ENCODE peak calls at places on chromosomes 2 and 18, in four cellular contexts. X is esophagus squamous epithelium, W is adrenal gland, C is aorta. S is an unnamed sample.

GRCh38 chr2:18149660-18150246 is 271.3 kb downstream of the KCNS3 start:
- DNase-seq in X (no peak), W (no peak), C (no peak), S (no peak)

GRCh38 chr2:103823847-103824246 is 1030.1 kb upstream of the POU3F3 start:
- DNase-seq in X (no peak), C (no peak), W (no peak), S (no peak)

GRCh38 chr2:75224636-75225094 is 25.3 kb upstream of the TACR1 start:
- DNase-seq in X (no peak), C (no peak), W (no peak), S (no peak)

GRCh38 chr18:25329783-25330182 is 22.2 kb downstream of the ZNF521 start:
- DNase-seq in X (no peak), W (no peak), C (no peak), S (no peak)

GRCh38 chr2:3594493-3595281 is at the start of gene COLEC11:
- DNase-seq in W (peak; percentile 68), X (no peak), C (no peak), S (no peak)

GRCh38 chr2:232238108-232238507 is 140.4 kb upstream of the ALPP start:
- DNase-seq in C (no peak), W (no peak), X (no peak), S (no peak)

GRCh38 chr18:12776821-12777471 is 74.1 kb downstream of the PSMG2 start:
- DNase-seq in C (no peak), W (no peak), X (no peak), S (peak; percentile 69)

GRCh38 chr2:231002641-231003040 is 6.7 kb downstream of the SPATA3 start:
- DNase-seq in C (no peak), W (no peak), X (no peak), S (no peak)

GRCh38 chr18:4511166-4511565 is 56.1 kb upstream of the DLGAP1 start:
- DNase-seq in C (no peak), W (no peak), X (no peak), S (no peak)

GRCh38 chr18:44036500-44036899 is 644.2 kb upstream of the SETBP1 start:
- DNase-seq in W (peak; percentile 7), C (no peak), X (no peak), S (no peak)

GRCh38 chr2:106095478-106096392 is 98.4 kb downstream of the UXS1 start:
- DNase-seq in X (no peak), W (peak; percentile 16), C (peak; percentile 62), S (no peak)

GRCh38 chr2:5409925-5410360 is 282.2 kb upstream of the SOX11 start:
- DNase-seq in W (no peak), X (no peak), C (no peak), S (no peak)

GRCh38 chr2:190420822-190421221 is 12.7 kb downstream of the MFSD6 start:
- DNase-seq in W (no peak), X (no peak), C (no peak), S (no peak)

GRCh38 chr2:232291343-232291742 is 87.2 kb upstream of the ALPP start:
- DNase-seq in W (no peak), C (no peak), X (no peak), S (no peak)

GRCh38 chr2:120886967-120887672 is 151.5 kb downstream of the GLI2 start:
- DNase-seq in C (peak; percentile 42), W (no peak), X (no peak), S (no peak)

GRCh38 chr2:49044265-49044664 is 110.0 kb downstream of the FSHR start:
- DNase-seq in C (no peak), W (no peak), X (no peak), S (no peak)

GRCh38 chr2:138521821-138522220 is 20.3 kb downstream of the SPOPL start:
- DNase-seq in C (no peak), W (no peak), X (no peak), S (no peak)

GRCh38 chr2:206392118-206392517 is 51.2 kb upstream of the ADAM23 start:
- DNase-seq in W (peak; percentile 64), C (no peak), X (no peak), S (no peak)

GRCh38 chr2:201135396-201135795 is 19.4 kb downstream of the CFLAR start:
- DNase-seq in C (no peak), X (no peak), W (no peak), S (no peak)

GRCh38 chr2:201139836-201140599 is 24.1 kb downstream of the CFLAR start:
- DNase-seq in W (no peak), X (no peak), C (no peak), S (no peak)

GRCh38 chr2:201137505-201138400 is 21.8 kb downstream of the CFLAR start:
- DNase-seq in X (no peak), C (no peak), W (no peak), S (no peak)

GRCh38 chr2:201136889-201137321 is 20.9 kb downstream of the CFLAR start:
- DNase-seq in C (no peak), W (peak; percentile 55), X (no peak), S (no peak)

DNA sequence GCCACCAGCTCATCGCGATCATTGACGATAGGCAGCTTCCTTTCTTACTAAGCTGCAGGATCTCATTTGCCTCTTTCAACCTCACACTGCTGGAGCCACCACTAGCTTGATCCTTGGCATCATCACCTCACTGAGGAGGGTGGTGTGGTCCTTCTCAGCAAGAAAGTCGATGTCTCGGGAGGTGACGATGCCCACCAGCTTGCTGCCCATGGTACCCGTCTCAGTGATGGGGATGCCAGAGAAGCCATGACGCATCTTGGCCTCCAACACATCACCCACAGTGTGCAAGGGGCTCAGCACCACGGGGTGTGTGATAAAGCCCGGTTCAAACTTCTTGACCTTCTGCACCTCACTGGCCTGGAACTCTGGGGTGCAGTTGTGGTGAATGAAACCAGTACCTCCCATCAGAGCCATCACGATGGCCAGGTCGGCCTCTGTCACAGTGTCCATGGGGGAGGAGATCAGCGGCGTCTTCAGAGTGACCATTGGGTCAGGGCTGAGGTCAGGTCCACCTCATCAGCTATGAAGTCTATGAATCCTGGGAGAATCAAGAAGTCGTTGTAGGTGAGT is 22.5 kb downstream of the CFLAR start:
- DNase-seq in X (no peak), W (no peak), C (no peak), S (no peak)
- H3K4me1 ChIP-seq in X (peaks cover 27% of the 10 kb centered on the region), W (peaks cover 28% of the 10 kb centered on the region), C (no peaks in the 10 kb centered on the region), S (peaks cover 41% of the 10 kb centered on the region)

DNA sequence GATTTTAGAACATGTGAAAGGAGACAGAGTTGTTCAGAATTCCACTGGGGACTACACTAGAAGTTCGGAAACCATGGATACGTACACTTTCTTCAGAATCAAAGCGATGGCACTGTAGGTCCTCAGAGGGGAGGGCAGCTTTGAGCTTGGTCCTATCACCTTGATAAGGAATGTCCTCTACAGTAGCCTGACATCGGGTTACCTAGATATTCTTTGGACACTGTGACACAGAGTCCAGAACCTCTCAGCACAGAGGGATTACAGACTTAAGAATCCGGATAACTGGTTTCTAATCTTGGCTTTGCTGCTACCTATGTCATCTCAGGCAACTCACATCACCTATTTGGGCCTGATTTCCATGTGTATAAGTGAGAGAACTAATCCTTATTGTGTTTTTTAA is 14.0 kb downstream of the LBH start:
- DNase-seq in W (no peak), C (no peak), X (no peak), S (no peak)
- H3K36me3 ChIP-seq in W (no peaks in the 10 kb centered on the region), C (no peaks in the 10 kb centered on the region), X (no peaks in the 10 kb centered on the region), S (peaks cover 9% of the 10 kb centered on the region)

GRCh38 chr18:77055429-77056310 is 76.9 kb downstream of the MBP start:
- DNase-seq in W (peak; percentile 21), X (no peak), C (peak; percentile 68), S (peak; percentile 73)
- H3K4me1 ChIP-seq in W (peaks cover 39% of the 10 kb centered on the region), X (peaks cover 24% of the 10 kb centered on the region), C (no peaks in the 10 kb centered on the region), S (peaks cover 65% of the 10 kb centered on the region)

GRCh38 chr18:76914314-76914713 is 92.0 kb downstream of the ZNF236 start:
- DNase-seq in X (no peak), W (no peak), C (no peak), S (no peak)

GRCh38 chr18:76913583-76913982 is 91.2 kb downstream of the ZNF236 start:
- DNase-seq in W (no peak), C (no peak), X (no peak), S (no peak)

GRCh38 chr18:76909418-76909817 is 87.1 kb downstream of the ZNF236 start:
- DNase-seq in X (no peak), W (no peak), C (no peak), S (no peak)

GRCh38 chr18:76911440-76911839 is 89.1 kb downstream of the ZNF236 start:
- DNase-seq in X (no peak), C (no peak), W (no peak), S (no peak)

DNA sequence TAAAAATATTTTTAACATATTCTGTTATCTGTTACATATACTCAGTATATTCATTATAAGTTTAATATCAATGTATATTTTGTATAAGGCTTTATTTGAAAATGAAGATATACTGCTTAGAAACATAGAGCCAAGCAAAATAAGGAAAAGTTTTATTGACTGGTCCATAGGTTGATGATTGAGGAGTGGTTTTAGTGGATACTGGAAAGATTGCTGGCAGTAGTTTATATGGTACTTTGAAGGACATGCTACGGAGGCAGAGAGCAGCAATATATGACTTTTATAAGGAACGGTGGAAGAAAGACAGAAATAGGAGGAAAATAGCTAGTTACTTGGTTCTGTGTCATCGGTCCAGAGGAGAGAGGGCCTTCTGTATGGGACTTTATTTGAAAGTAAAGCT is 92.4 kb downstream of the ZNF236 start:
- DNase-seq in X (no peak), W (no peak), C (no peak), S (no peak)
- H3K36me3 ChIP-seq in X (peaks cover 100% of the 10 kb centered on the region), W (no peaks in the 10 kb centered on the region), C (peaks cover 3% of the 10 kb centered on the region), S (peaks cover 95% of the 10 kb centered on the region)

GRCh38 chr2:224159345-224159928 is 120.4 kb upstream of the SERPINE2 start:
- DNase-seq in C (no peak), X (no peak), W (no peak), S (no peak)

GRCh38 chr2:224163573-224164307 is 124.7 kb upstream of the SERPINE2 start:
- DNase-seq in C (no peak), X (no peak), W (no peak), S (no peak)

GRCh38 chr2:224162122-224162521 is 123.0 kb upstream of the SERPINE2 start:
- DNase-seq in W (no peak), C (no peak), X (no peak), S (no peak)

GRCh38 chr2:224160917-224161316 is 121.8 kb upstream of the SERPINE2 start:
- DNase-seq in C (peak; percentile 72), X (no peak), W (peak; percentile 62), S (no peak)

DNA sequence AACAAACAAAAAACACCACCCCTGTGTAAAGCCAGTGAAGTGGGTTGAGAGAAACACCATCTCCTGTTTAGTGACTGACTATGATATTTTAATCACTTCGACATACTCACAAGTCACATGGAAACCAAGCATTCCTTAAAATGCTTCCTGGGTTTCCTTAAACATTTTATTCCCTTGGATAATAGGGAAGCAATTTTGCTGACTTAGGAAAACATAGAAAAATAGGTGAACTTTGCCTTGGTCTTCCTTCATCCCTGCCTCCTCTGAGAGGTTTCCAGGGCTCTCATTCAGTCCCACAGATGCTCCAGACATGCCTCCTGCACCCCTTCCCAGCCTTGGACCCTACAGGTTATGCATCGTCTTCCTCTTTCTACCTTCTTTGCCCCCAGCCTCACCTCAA is 122.6 kb upstream of the SERPINE2 start:
- DNase-seq in C (no peak), X (no peak), W (no peak), S (no peak)
- H3K4me1 ChIP-seq in C (no peaks in the 10 kb centered on the region), X (peaks cover 5% of the 10 kb centered on the region), W (no peaks in the 10 kb centered on the region), S (no peaks in the 10 kb centered on the region)

DNA sequence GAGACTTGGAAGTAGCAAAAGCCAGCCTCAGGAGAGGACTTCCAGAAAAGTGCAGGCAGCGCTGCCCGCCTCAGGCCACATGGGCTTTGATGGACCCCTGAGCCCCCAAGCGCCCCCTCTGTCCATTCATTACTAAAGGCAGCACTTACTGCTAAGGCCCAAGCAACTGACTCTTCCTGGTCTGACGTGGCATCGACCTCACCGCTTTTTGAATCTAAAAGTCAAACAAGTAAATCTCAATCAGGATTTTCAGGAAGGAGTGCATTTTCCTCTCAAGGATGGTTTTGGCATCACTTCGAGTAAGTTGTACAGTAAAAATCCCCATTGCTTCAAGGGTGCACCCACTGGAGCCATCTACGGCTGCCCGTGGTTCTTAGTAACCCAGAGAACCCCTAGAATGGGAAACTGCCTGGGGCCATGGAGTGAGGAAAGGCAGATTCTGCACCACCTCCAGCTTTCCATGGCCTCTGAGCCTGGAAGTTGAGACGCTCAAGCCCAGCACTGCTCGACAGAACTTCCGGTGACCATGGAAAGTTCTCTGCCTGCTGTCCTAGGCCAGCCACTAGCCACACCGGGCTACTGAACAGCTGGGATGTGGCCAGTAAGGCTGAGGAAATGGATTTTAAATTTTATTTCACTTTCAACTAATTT is 7.0 kb downstream of the HJURP start:
- DNase-seq in C (no peak), W (no peak), X (no peak), S (peak; percentile 10)
- H3K36me3 ChIP-seq in C (no peaks in the 10 kb centered on the region), W (no peaks in the 10 kb centered on the region), X (peaks cover 62% of the 10 kb centered on the region), S (no peaks in the 10 kb centered on the region)